ENCODE peak calls at places on chromosomes 7 and 10, in nine cellular contexts. One of them, this sample, is unnamed.

GRCh38 chr10:88027570-88027969 is 164.1 kb downstream of the PTEN start:
- DNase-seq in sigmoid colon: no peak
- DNase-seq in spleen: no peak
- DNase-seq in upper lobe of left lung: no peak
- DNase-seq in breast epithelium: no peak
- DNase-seq in endothelial cell of umbilical vein: no peak
- DNase-seq in HCT116: no peak
- DNase-seq in stomach: no peak
- DNase-seq in H1: no peak
- DNase-seq in this sample: peak; percentile 16

GRCh38 chr7:29612596-29612995 is 49.0 kb downstream of the PRR15 start:
- DNase-seq in spleen: no peak
- DNase-seq in stomach: no peak
- DNase-seq in sigmoid colon: no peak
- DNase-seq in HCT116: no peak
- DNase-seq in breast epithelium: no peak
- DNase-seq in endothelial cell of umbilical vein: no peak
- DNase-seq in upper lobe of left lung: no peak
- DNase-seq in H1: no peak
- DNase-seq in this sample: no peak

GRCh38 chr7:32070406-32071360 is at the start of gene PDE1C:
- DNase-seq in upper lobe of left lung: peak; percentile 81
- DNase-seq in sigmoid colon: no peak
- DNase-seq in spleen: no peak
- DNase-seq in HCT116: no peak
- DNase-seq in stomach: no peak
- DNase-seq in breast epithelium: no peak
- DNase-seq in endothelial cell of umbilical vein: no peak
- DNase-seq in H1: no peak
- DNase-seq in this sample: no peak

GRCh38 chr7:2096692-2097380 is 135.9 kb downstream of the MAD1L1 start:
- DNase-seq in H1: no peak
- DNase-seq in sigmoid colon: no peak
- DNase-seq in spleen: no peak
- DNase-seq in breast epithelium: no peak
- DNase-seq in upper lobe of left lung: peak; percentile 80
- DNase-seq in HCT116: no peak
- DNase-seq in stomach: no peak
- DNase-seq in endothelial cell of umbilical vein: no peak
- DNase-seq in this sample: no peak

GRCh38 chr10:102668312-102669110 is 24.2 kb downstream of the TRIM8 start:
- DNase-seq in HCT116: no peak
- DNase-seq in H1: no peak
- DNase-seq in sigmoid colon: no peak
- DNase-seq in upper lobe of left lung: peak; percentile 41
- DNase-seq in breast epithelium: no peak
- DNase-seq in stomach: no peak
- DNase-seq in spleen: no peak
- DNase-seq in endothelial cell of umbilical vein: no peak
- DNase-seq in this sample: no peak

GRCh38 chr10:100826983-100827818 is 81.8 kb downstream of the PAX2 start:
- DNase-seq in stomach: peak; percentile 35
- DNase-seq in H1: no peak
- DNase-seq in upper lobe of left lung: peak; percentile 88
- DNase-seq in spleen: peak; percentile 85
- DNase-seq in endothelial cell of umbilical vein: no peak
- DNase-seq in breast epithelium: peak; percentile 52
- DNase-seq in HCT116: peak; percentile 56
- DNase-seq in sigmoid colon: peak; percentile 63
- DNase-seq in this sample: peak; percentile 23

GRCh38 chr7:128409435-128410091 is at the start of gene IMPDH1:
- DNase-seq in stomach: peak; percentile 94
- DNase-seq in upper lobe of left lung: peak; percentile 100
- DNase-seq in breast epithelium: peak; percentile 92
- DNase-seq in endothelial cell of umbilical vein: no peak
- DNase-seq in spleen: peak; percentile 99
- DNase-seq in sigmoid colon: peak; percentile 96
- DNase-seq in H1: no peak
- DNase-seq in HCT116: no peak
- DNase-seq in this sample: peak; percentile 95

GRCh38 chr10:91684841-91685240 is 52.0 kb upstream of the PPP1R3C start:
- DNase-seq in stomach: no peak
- DNase-seq in upper lobe of left lung: no peak
- DNase-seq in breast epithelium: no peak
- DNase-seq in H1: no peak
- DNase-seq in spleen: no peak
- DNase-seq in HCT116: no peak
- DNase-seq in endothelial cell of umbilical vein: no peak
- DNase-seq in sigmoid colon: no peak
- DNase-seq in this sample: no peak

GRCh38 chr10:11043446-11044127 is 25.9 kb downstream of the CELF2 start:
- DNase-seq in H1: no peak
- DNase-seq in HCT116: no peak
- DNase-seq in upper lobe of left lung: no peak
- DNase-seq in stomach: no peak
- DNase-seq in endothelial cell of umbilical vein: no peak
- DNase-seq in sigmoid colon: no peak
- DNase-seq in breast epithelium: no peak
- DNase-seq in spleen: no peak
- DNase-seq in this sample: no peak

GRCh38 chr7:112517487-112517886 is 36.7 kb downstream of the LSMEM1 start:
- DNase-seq in endothelial cell of umbilical vein: no peak
- DNase-seq in sigmoid colon: no peak
- DNase-seq in HCT116: no peak
- DNase-seq in breast epithelium: no peak
- DNase-seq in upper lobe of left lung: no peak
- DNase-seq in stomach: no peak
- DNase-seq in spleen: no peak
- DNase-seq in H1: no peak
- DNase-seq in this sample: no peak

GRCh38 chr10:126434235-126434634 is 46.0 kb upstream of the ADAM12 start:
- DNase-seq in sigmoid colon: no peak
- DNase-seq in spleen: no peak
- DNase-seq in breast epithelium: no peak
- DNase-seq in H1: no peak
- DNase-seq in HCT116: no peak
- DNase-seq in endothelial cell of umbilical vein: no peak
- DNase-seq in stomach: no peak
- DNase-seq in upper lobe of left lung: no peak
- DNase-seq in this sample: no peak

GRCh38 chr7:14714161-14714728 is 188.3 kb downstream of the DGKB start:
- DNase-seq in H1: no peak
- DNase-seq in stomach: no peak
- DNase-seq in spleen: no peak
- DNase-seq in upper lobe of left lung: no peak
- DNase-seq in breast epithelium: no peak
- DNase-seq in endothelial cell of umbilical vein: peak; percentile 47
- DNase-seq in sigmoid colon: no peak
- DNase-seq in HCT116: no peak
- DNase-seq in this sample: no peak

GRCh38 chr10:115118346-115118745 is 25.2 kb downstream of the ATRNL1 start:
- DNase-seq in stomach: no peak
- DNase-seq in upper lobe of left lung: no peak
- DNase-seq in HCT116: no peak
- DNase-seq in H1: no peak
- DNase-seq in breast epithelium: no peak
- DNase-seq in sigmoid colon: no peak
- DNase-seq in endothelial cell of umbilical vein: no peak
- DNase-seq in spleen: no peak
- DNase-seq in this sample: no peak

GRCh38 chr10:91617073-91617580 is 15.7 kb downstream of the PPP1R3C start:
- DNase-seq in spleen: no peak
- DNase-seq in sigmoid colon: no peak
- DNase-seq in endothelial cell of umbilical vein: peak; percentile 43
- DNase-seq in breast epithelium: no peak
- DNase-seq in H1: no peak
- DNase-seq in upper lobe of left lung: no peak
- DNase-seq in stomach: no peak
- DNase-seq in HCT116: no peak
- DNase-seq in this sample: no peak

GRCh38 chr10:66162560-66163143 is 763.2 kb upstream of the LRRTM3 start:
- DNase-seq in stomach: no peak
- DNase-seq in HCT116: no peak
- DNase-seq in sigmoid colon: no peak
- DNase-seq in endothelial cell of umbilical vein: no peak
- DNase-seq in spleen: no peak
- DNase-seq in breast epithelium: no peak
- DNase-seq in upper lobe of left lung: no peak
- DNase-seq in H1: no peak
- DNase-seq in this sample: peak; percentile 7

GRCh38 chr10:132961864-132962622 is 19.7 kb upstream of the CFAP46 start:
- DNase-seq in upper lobe of left lung: peak; percentile 82
- DNase-seq in endothelial cell of umbilical vein: peak; percentile 74
- DNase-seq in stomach: peak; percentile 73
- DNase-seq in spleen: peak; percentile 86
- DNase-seq in HCT116: no peak
- DNase-seq in sigmoid colon: peak; percentile 75
- DNase-seq in H1: peak; percentile 70
- DNase-seq in breast epithelium: peak; percentile 49
- DNase-seq in this sample: peak; percentile 70

GRCh38 chr10:132960071-132960472 is 17.7 kb upstream of the CFAP46 start:
- DNase-seq in upper lobe of left lung: peak; percentile 71
- DNase-seq in endothelial cell of umbilical vein: no peak
- DNase-seq in spleen: peak; percentile 73
- DNase-seq in HCT116: no peak
- DNase-seq in H1: no peak
- DNase-seq in sigmoid colon: peak; percentile 58
- DNase-seq in stomach: no peak
- DNase-seq in breast epithelium: no peak
- DNase-seq in this sample: no peak

GRCh38 chr10:132962623-132963429 is 20.5 kb upstream of the CFAP46 start:
- DNase-seq in HCT116: no peak
- DNase-seq in sigmoid colon: no peak
- DNase-seq in breast epithelium: no peak
- DNase-seq in endothelial cell of umbilical vein: no peak
- DNase-seq in stomach: no peak
- DNase-seq in spleen: no peak
- DNase-seq in upper lobe of left lung: no peak
- DNase-seq in H1: no peak
- DNase-seq in this sample: no peak

GRCh38 chr10:132960651-132961419 is 18.5 kb upstream of the CFAP46 start:
- DNase-seq in sigmoid colon: peak; percentile 63
- DNase-seq in HCT116: no peak
- DNase-seq in endothelial cell of umbilical vein: no peak
- DNase-seq in stomach: no peak
- DNase-seq in H1: no peak
- DNase-seq in spleen: peak; percentile 71
- DNase-seq in breast epithelium: peak; percentile 48
- DNase-seq in upper lobe of left lung: peak; percentile 73
- DNase-seq in this sample: no peak

GRCh38 chr10:132961420-132961803 is 19.0 kb upstream of the CFAP46 start:
- DNase-seq in H1: no peak
- DNase-seq in sigmoid colon: peak; percentile 56
- DNase-seq in stomach: no peak
- DNase-seq in breast epithelium: peak; percentile 48
- DNase-seq in endothelial cell of umbilical vein: no peak
- DNase-seq in upper lobe of left lung: peak; percentile 31
- DNase-seq in spleen: no peak
- DNase-seq in HCT116: no peak
- DNase-seq in this sample: no peak
- H3K4me3 ChIP-seq in H1: no peak overlapping the region
- H3K4me3 ChIP-seq in sigmoid colon: no peak overlapping the region
- H3K4me3 ChIP-seq in stomach: no peak overlapping the region
- H3K4me3 ChIP-seq in breast epithelium: peak overlapping the region; percentile 71
- H3K4me3 ChIP-seq in endothelial cell of umbilical vein: no peak overlapping the region
- H3K4me3 ChIP-seq in upper lobe of left lung: no peak overlapping the region
- H3K4me3 ChIP-seq in spleen: no peak overlapping the region
- H3K4me3 ChIP-seq in HCT116: no peak overlapping the region
- H3K4me3 ChIP-seq in this sample: no peak overlapping the region

GRCh38 chr7:158699341-158699740 is 5.3 kb downstream of the NCAPG2 start:
- DNase-seq in breast epithelium: no peak
- DNase-seq in stomach: no peak
- DNase-seq in upper lobe of left lung: no peak
- DNase-seq in sigmoid colon: no peak
- DNase-seq in endothelial cell of umbilical vein: no peak
- DNase-seq in HCT116: no peak
- DNase-seq in spleen: no peak
- DNase-seq in H1: no peak
- DNase-seq in this sample: no peak

GRCh38 chr7:158694650-158695049 is 10.0 kb downstream of the NCAPG2 start:
- DNase-seq in H1: no peak
- DNase-seq in breast epithelium: no peak
- DNase-seq in stomach: no peak
- DNase-seq in sigmoid colon: no peak
- DNase-seq in spleen: no peak
- DNase-seq in upper lobe of left lung: no peak
- DNase-seq in HCT116: no peak
- DNase-seq in endothelial cell of umbilical vein: no peak
- DNase-seq in this sample: no peak

GRCh38 chr7:158695056-158695455 is 9.5 kb downstream of the NCAPG2 start:
- DNase-seq in spleen: no peak
- DNase-seq in H1: no peak
- DNase-seq in upper lobe of left lung: no peak
- DNase-seq in stomach: no peak
- DNase-seq in endothelial cell of umbilical vein: no peak
- DNase-seq in breast epithelium: no peak
- DNase-seq in sigmoid colon: no peak
- DNase-seq in HCT116: no peak
- DNase-seq in this sample: no peak

GRCh38 chr7:158698657-158699195 is 5.9 kb downstream of the NCAPG2 start:
- DNase-seq in spleen: no peak
- DNase-seq in endothelial cell of umbilical vein: no peak
- DNase-seq in upper lobe of left lung: no peak
- DNase-seq in breast epithelium: no peak
- DNase-seq in HCT116: no peak
- DNase-seq in H1: no peak
- DNase-seq in stomach: no peak
- DNase-seq in sigmoid colon: no peak
- DNase-seq in this sample: no peak

GRCh38 chr7:158695726-158696452 is 8.7 kb downstream of the NCAPG2 start:
- DNase-seq in stomach: peak; percentile 49
- DNase-seq in endothelial cell of umbilical vein: peak; percentile 82
- DNase-seq in spleen: peak; percentile 77
- DNase-seq in upper lobe of left lung: peak; percentile 26
- DNase-seq in breast epithelium: peak; percentile 58
- DNase-seq in HCT116: peak; percentile 34
- DNase-seq in H1: no peak
- DNase-seq in sigmoid colon: peak; percentile 83
- DNase-seq in this sample: peak; percentile 74
- TF ChIP-seq CTCF in stomach: peak; percentile 56
- TF ChIP-seq CTCF in endothelial cell of umbilical vein: peak; percentile 72
- TF ChIP-seq CTCF in spleen: peak; percentile 87
- TF ChIP-seq CTCF in upper lobe of left lung: peak; percentile 61
- TF ChIP-seq CTCF in breast epithelium: no peak
- TF ChIP-seq CTCF in HCT116: peak; percentile 46
- TF ChIP-seq CTCF in H1: peak; percentile 49
- TF ChIP-seq CTCF in sigmoid colon: peak; percentile 44
- TF ChIP-seq CTCF in this sample: peak; percentile 53

GRCh38 chr7:94656925-94657731 is 1.2 kb upstream of the SGCE start:
- DNase-seq in spleen: peak; percentile 75
- DNase-seq in stomach: no peak
- DNase-seq in H1: no peak
- DNase-seq in endothelial cell of umbilical vein: peak; percentile 55
- DNase-seq in sigmoid colon: no peak
- DNase-seq in breast epithelium: no peak
- DNase-seq in upper lobe of left lung: no peak
- DNase-seq in HCT116: peak; percentile 16
- DNase-seq in this sample: no peak
- TF ChIP-seq POLR2AphosphoS5 in spleen: no peak
- TF ChIP-seq POLR2AphosphoS5 in stomach: no peak
- TF ChIP-seq POLR2AphosphoS5 in H1: no peak
- TF ChIP-seq POLR2AphosphoS5 in endothelial cell of umbilical vein: no peak
- TF ChIP-seq POLR2AphosphoS5 in sigmoid colon: no peak
- TF ChIP-seq POLR2AphosphoS5 in breast epithelium: no peak
- TF ChIP-seq POLR2AphosphoS5 in upper lobe of left lung: no peak
- TF ChIP-seq POLR2AphosphoS5 in HCT116: no peak
- TF ChIP-seq POLR2AphosphoS5 in this sample: no peak

GRCh38 chr10:42753507-42754154 is 29.0 kb upstream of the BMS1 start:
- DNase-seq in endothelial cell of umbilical vein: peak; percentile 55
- DNase-seq in stomach: no peak
- DNase-seq in spleen: peak; percentile 80
- DNase-seq in sigmoid colon: no peak
- DNase-seq in upper lobe of left lung: peak; percentile 84
- DNase-seq in breast epithelium: no peak
- DNase-seq in HCT116: no peak
- DNase-seq in H1: no peak
- DNase-seq in this sample: no peak
- H3K4me3 ChIP-seq in endothelial cell of umbilical vein: no peak overlapping the region
- H3K4me3 ChIP-seq in stomach: peak overlapping the region; percentile 41
- H3K4me3 ChIP-seq in spleen: peak overlapping the region; percentile 52
- H3K4me3 ChIP-seq in sigmoid colon: peak overlapping the region; percentile 65
- H3K4me3 ChIP-seq in upper lobe of left lung: peak overlapping the region; percentile 59
- H3K4me3 ChIP-seq in breast epithelium: peak overlapping the region; percentile 83
- H3K4me3 ChIP-seq in HCT116: peak overlapping the region; percentile 59
- H3K4me3 ChIP-seq in H1: peak overlapping the region; percentile 75
- H3K4me3 ChIP-seq in this sample: peak overlapping the region; percentile 42